ENCODE peak calls at places on chromosomes 3 and 15, in six cellular contexts. One of them, this sample, is unnamed.

GRCh38 chr15:67076147-67076843 is 10.9 kb downstream of the SMAD3 start:
- DNase-seq in trophoblast cell: no peak
- DNase-seq in IMR-90: peak; percentile 93
- DNase-seq in mesenchymal stem cell: peak; percentile 90
- DNase-seq in neuronal stem cell: no peak
- DNase-seq in H1: no peak
- DNase-seq in this sample: no peak

GRCh38 chr15:33242165-33242564 is 47.7 kb upstream of the FMN1 start:
- DNase-seq in H1: no peak
- DNase-seq in trophoblast cell: peak; percentile 97
- DNase-seq in IMR-90: peak; percentile 27
- DNase-seq in mesenchymal stem cell: peak; percentile 80
- DNase-seq in neuronal stem cell: no peak
- DNase-seq in this sample: peak; percentile 42

GRCh38 chr15:40693904-40694705 is 869 bp upstream of the RAD51 start:
- DNase-seq in trophoblast cell: no peak
- DNase-seq in H1: no peak
- DNase-seq in neuronal stem cell: no peak
- DNase-seq in mesenchymal stem cell: no peak
- DNase-seq in IMR-90: no peak
- DNase-seq in this sample: no peak

GRCh38 chr3:5754602-5755001 is 567.1 kb downstream of the EDEM1 start:
- DNase-seq in trophoblast cell: no peak
- DNase-seq in neuronal stem cell: no peak
- DNase-seq in IMR-90: no peak
- DNase-seq in mesenchymal stem cell: no peak
- DNase-seq in H1: no peak
- DNase-seq in this sample: no peak

GRCh38 chr3:13502791-13503060 is 22.6 kb downstream of the HDAC11 start:
- DNase-seq in H1: no peak
- DNase-seq in mesenchymal stem cell: no peak
- DNase-seq in IMR-90: no peak
- DNase-seq in neuronal stem cell: no peak
- DNase-seq in trophoblast cell: no peak
- DNase-seq in this sample: no peak

GRCh38 chr3:104987859-104988258 is 378.9 kb upstream of the ALCAM start:
- DNase-seq in neuronal stem cell: no peak
- DNase-seq in mesenchymal stem cell: no peak
- DNase-seq in IMR-90: no peak
- DNase-seq in H1: no peak
- DNase-seq in trophoblast cell: no peak
- DNase-seq in this sample: no peak

GRCh38 chr3:12149029-12149428 is 9.7 kb downstream of the TIMP4 start:
- DNase-seq in IMR-90: no peak
- DNase-seq in neuronal stem cell: no peak
- DNase-seq in trophoblast cell: no peak
- DNase-seq in mesenchymal stem cell: no peak
- DNase-seq in H1: no peak
- DNase-seq in this sample: no peak

GRCh38 chr15:66658855-66659254 is 43.2 kb upstream of the SMAD6 start:
- DNase-seq in IMR-90: no peak
- DNase-seq in neuronal stem cell: no peak
- DNase-seq in mesenchymal stem cell: no peak
- DNase-seq in H1: no peak
- DNase-seq in trophoblast cell: no peak
- DNase-seq in this sample: no peak

GRCh38 chr15:59278120-59278519 is 71.5 kb downstream of the LDHAL6B start:
- DNase-seq in neuronal stem cell: no peak
- DNase-seq in IMR-90: no peak
- DNase-seq in H1: no peak
- DNase-seq in mesenchymal stem cell: no peak
- DNase-seq in trophoblast cell: no peak
- DNase-seq in this sample: no peak

GRCh38 chr3:188348445-188349244 is 194.7 kb downstream of the LPP start:
- DNase-seq in trophoblast cell: peak; percentile 80
- DNase-seq in H1: no peak
- DNase-seq in IMR-90: peak; percentile 85
- DNase-seq in mesenchymal stem cell: peak; percentile 86
- DNase-seq in neuronal stem cell: no peak
- DNase-seq in this sample: no peak

GRCh38 chr3:108552267-108553159 is 36.7 kb downstream of the CIP2A start:
- DNase-seq in trophoblast cell: peak; percentile 86
- DNase-seq in H1: no peak
- DNase-seq in mesenchymal stem cell: peak; percentile 66
- DNase-seq in neuronal stem cell: peak; percentile 31
- DNase-seq in IMR-90: peak; percentile 56
- DNase-seq in this sample: no peak

GRCh38 chr15:25176616-25176923 is 221.8 kb downstream of the SNRPN start:
- DNase-seq in trophoblast cell: no peak
- DNase-seq in H1: no peak
- DNase-seq in IMR-90: no peak
- DNase-seq in mesenchymal stem cell: no peak
- DNase-seq in neuronal stem cell: no peak
- DNase-seq in this sample: peak; percentile 9

GRCh38 chr3:160098261-160098908 is 109.8 kb downstream of the IL12A start:
- DNase-seq in neuronal stem cell: no peak
- DNase-seq in mesenchymal stem cell: no peak
- DNase-seq in trophoblast cell: no peak
- DNase-seq in H1: no peak
- DNase-seq in IMR-90: no peak
- DNase-seq in this sample: no peak

GRCh38 chr3:186640473-186640818 is 247 bp downstream of the FETUB start:
- DNase-seq in IMR-90: no peak
- DNase-seq in mesenchymal stem cell: no peak
- DNase-seq in H1: no peak
- DNase-seq in neuronal stem cell: no peak
- DNase-seq in trophoblast cell: peak; percentile 95
- DNase-seq in this sample: peak; percentile 62

GRCh38 chr3:21942328-21942727 is 191.3 kb upstream of the ZNF385D start:
- DNase-seq in mesenchymal stem cell: peak; percentile 38
- DNase-seq in neuronal stem cell: no peak
- DNase-seq in trophoblast cell: peak; percentile 5
- DNase-seq in H1: no peak
- DNase-seq in IMR-90: peak; percentile 87
- DNase-seq in this sample: no peak

GRCh38 chr3:64440498-64440897 is 215.2 kb upstream of the PRICKLE2 start:
- DNase-seq in neuronal stem cell: no peak
- DNase-seq in IMR-90: peak; percentile 91
- DNase-seq in H1: no peak
- DNase-seq in mesenchymal stem cell: peak; percentile 82
- DNase-seq in trophoblast cell: peak; percentile 29
- DNase-seq in this sample: no peak

GRCh38 chr3:147656023-147656422 is 246.9 kb downstream of the ZIC1 start:
- DNase-seq in mesenchymal stem cell: no peak
- DNase-seq in IMR-90: no peak
- DNase-seq in neuronal stem cell: no peak
- DNase-seq in trophoblast cell: no peak
- DNase-seq in H1: no peak
- DNase-seq in this sample: no peak

GRCh38 chr3:54047568-54047967 is 74.8 kb upstream of the CACNA2D3 start:
- DNase-seq in trophoblast cell: no peak
- DNase-seq in neuronal stem cell: no peak
- DNase-seq in IMR-90: no peak
- DNase-seq in mesenchymal stem cell: no peak
- DNase-seq in H1: no peak
- DNase-seq in this sample: no peak

GRCh38 chr3:194952882-194953281 is 267.2 kb downstream of the FAM43A start:
- DNase-seq in IMR-90: no peak
- DNase-seq in H1: no peak
- DNase-seq in neuronal stem cell: no peak
- DNase-seq in trophoblast cell: no peak
- DNase-seq in mesenchymal stem cell: no peak
- DNase-seq in this sample: no peak

GRCh38 chr15:95175914-95176658 is 944.7 kb downstream of the MCTP2 start:
- DNase-seq in neuronal stem cell: no peak
- DNase-seq in IMR-90: peak; percentile 70
- DNase-seq in mesenchymal stem cell: peak; percentile 28
- DNase-seq in trophoblast cell: peak; percentile 81
- DNase-seq in H1: no peak
- DNase-seq in this sample: no peak

GRCh38 chr15:40190591-40190990 is 29.7 kb downstream of the BUB1B start:
- DNase-seq in trophoblast cell: peak; percentile 1
- DNase-seq in mesenchymal stem cell: peak; percentile 70
- DNase-seq in IMR-90: peak; percentile 83
- DNase-seq in neuronal stem cell: no peak
- DNase-seq in H1: no peak
- DNase-seq in this sample: no peak

GRCh38 chr3:73499787-73500186 is 125.0 kb downstream of the PDZRN3 start:
- DNase-seq in H1: no peak
- DNase-seq in IMR-90: no peak
- DNase-seq in mesenchymal stem cell: no peak
- DNase-seq in trophoblast cell: no peak
- DNase-seq in neuronal stem cell: no peak
- DNase-seq in this sample: no peak

GRCh38 chr15:35746121-35746520 is 200.2 kb upstream of the DPH6 start:
- DNase-seq in trophoblast cell: peak; percentile 6
- DNase-seq in IMR-90: peak; percentile 77
- DNase-seq in neuronal stem cell: no peak
- DNase-seq in mesenchymal stem cell: no peak
- DNase-seq in H1: no peak
- DNase-seq in this sample: no peak

GRCh38 chr3:25784971-25785370 is 1.7 kb upstream of the NGLY1 start:
- DNase-seq in H1: no peak
- DNase-seq in IMR-90: no peak
- DNase-seq in mesenchymal stem cell: no peak
- DNase-seq in neuronal stem cell: no peak
- DNase-seq in trophoblast cell: no peak
- DNase-seq in this sample: no peak

GRCh38 chr3:195001261-195001660 is 269.7 kb downstream of the XXYLT1 start:
- DNase-seq in H1: no peak
- DNase-seq in mesenchymal stem cell: no peak
- DNase-seq in trophoblast cell: no peak
- DNase-seq in IMR-90: no peak
- DNase-seq in neuronal stem cell: no peak
- DNase-seq in this sample: no peak

GRCh38 chr3:8239095-8239494 is 262.5 kb upstream of the LMCD1 start:
- DNase-seq in H1: no peak
- DNase-seq in mesenchymal stem cell: no peak
- DNase-seq in IMR-90: no peak
- DNase-seq in neuronal stem cell: no peak
- DNase-seq in trophoblast cell: no peak
- DNase-seq in this sample: no peak

GRCh38 chr3:5126586-5126985 is 4.5 kb downstream of the ARL8B start:
- DNase-seq in neuronal stem cell: no peak
- DNase-seq in IMR-90: peak; percentile 12
- DNase-seq in H1: no peak
- DNase-seq in mesenchymal stem cell: peak; percentile 80
- DNase-seq in trophoblast cell: peak; percentile 63
- DNase-seq in this sample: no peak

GRCh38 chr15:97171556-97171955 is 788.9 kb upstream of the ARRDC4 start:
- DNase-seq in IMR-90: no peak
- DNase-seq in mesenchymal stem cell: no peak
- DNase-seq in H1: no peak
- DNase-seq in neuronal stem cell: no peak
- DNase-seq in trophoblast cell: no peak
- DNase-seq in this sample: no peak

GRCh38 chr15:97174886-97175540 is 785.5 kb upstream of the ARRDC4 start:
- DNase-seq in neuronal stem cell: no peak
- DNase-seq in H1: no peak
- DNase-seq in mesenchymal stem cell: peak; percentile 71
- DNase-seq in trophoblast cell: no peak
- DNase-seq in IMR-90: no peak
- DNase-seq in this sample: no peak

GRCh38 chr15:97177135-97177704 is 783.3 kb upstream of the ARRDC4 start:
- DNase-seq in IMR-90: no peak
- DNase-seq in mesenchymal stem cell: peak; percentile 32
- DNase-seq in H1: peak; percentile 53
- DNase-seq in trophoblast cell: no peak
- DNase-seq in neuronal stem cell: no peak
- DNase-seq in this sample: peak; percentile 57
- H3K4me2 ChIP-seq in IMR-90: no peak overlapping the region
- H3K4me2 ChIP-seq in mesenchymal stem cell: no peak overlapping the region
- H3K4me2 ChIP-seq in H1: peak overlapping the region; percentile 53
- H3K4me2 ChIP-seq in trophoblast cell: peak overlapping the region; percentile 33
- H3K4me2 ChIP-seq in neuronal stem cell: no peak overlapping the region
- H3K4me2 ChIP-seq in this sample: no peak overlapping the region

DNA sequence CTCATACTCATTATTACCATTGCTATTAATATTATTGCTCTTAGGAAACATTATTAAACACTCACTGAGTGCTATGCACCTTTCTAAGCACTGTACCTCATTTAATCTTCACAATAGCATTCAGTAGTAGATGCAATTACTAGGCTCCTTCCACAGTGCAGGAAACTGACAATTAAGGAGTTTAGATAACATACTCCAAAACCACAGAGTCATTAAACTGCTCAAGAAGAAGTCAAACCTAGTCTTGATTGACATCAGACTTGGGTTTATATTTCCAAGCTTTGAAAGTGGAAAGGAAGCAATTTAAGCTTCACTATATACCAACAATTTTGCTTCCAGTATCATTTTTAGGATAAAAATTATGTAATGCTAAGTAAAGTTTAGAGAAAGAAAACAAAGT is 490.1 kb upstream of the ARRDC4 start:
- DNase-seq in neuronal stem cell: no peak
- DNase-seq in trophoblast cell: no peak
- DNase-seq in IMR-90: no peak
- DNase-seq in H1: no peak
- DNase-seq in mesenchymal stem cell: no peak
- DNase-seq in this sample: no peak
- H3K9me3 ChIP-seq in neuronal stem cell: no peaks in the 10 kb centered on the region
- H3K9me3 ChIP-seq in trophoblast cell: no peaks in the 10 kb centered on the region
- H3K9me3 ChIP-seq in IMR-90: no peaks in the 10 kb centered on the region
- H3K9me3 ChIP-seq in H1: no peaks in the 10 kb centered on the region
- H3K9me3 ChIP-seq in mesenchymal stem cell: peaks cover 34% of the 10 kb centered on the region
- H3K9me3 ChIP-seq in this sample: no peaks in the 10 kb centered on the region

GRCh38 chr3:162224736-162225135 is 728.1 kb downstream of the OTOL1 start:
- DNase-seq in H1: no peak
- DNase-seq in trophoblast cell: no peak
- DNase-seq in neuronal stem cell: no peak
- DNase-seq in IMR-90: peak; percentile 22
- DNase-seq in mesenchymal stem cell: peak; percentile 4
- DNase-seq in this sample: no peak
- H4K8ac ChIP-seq in H1: no peak overlapping the region
- H4K8ac ChIP-seq in trophoblast cell: no peak overlapping the region
- H4K8ac ChIP-seq in neuronal stem cell: no peak overlapping the region
- H4K8ac ChIP-seq in IMR-90: no peak overlapping the region
- H4K8ac ChIP-seq in mesenchymal stem cell: no peak overlapping the region
- H4K8ac ChIP-seq in this sample: no peak overlapping the region

DNA sequence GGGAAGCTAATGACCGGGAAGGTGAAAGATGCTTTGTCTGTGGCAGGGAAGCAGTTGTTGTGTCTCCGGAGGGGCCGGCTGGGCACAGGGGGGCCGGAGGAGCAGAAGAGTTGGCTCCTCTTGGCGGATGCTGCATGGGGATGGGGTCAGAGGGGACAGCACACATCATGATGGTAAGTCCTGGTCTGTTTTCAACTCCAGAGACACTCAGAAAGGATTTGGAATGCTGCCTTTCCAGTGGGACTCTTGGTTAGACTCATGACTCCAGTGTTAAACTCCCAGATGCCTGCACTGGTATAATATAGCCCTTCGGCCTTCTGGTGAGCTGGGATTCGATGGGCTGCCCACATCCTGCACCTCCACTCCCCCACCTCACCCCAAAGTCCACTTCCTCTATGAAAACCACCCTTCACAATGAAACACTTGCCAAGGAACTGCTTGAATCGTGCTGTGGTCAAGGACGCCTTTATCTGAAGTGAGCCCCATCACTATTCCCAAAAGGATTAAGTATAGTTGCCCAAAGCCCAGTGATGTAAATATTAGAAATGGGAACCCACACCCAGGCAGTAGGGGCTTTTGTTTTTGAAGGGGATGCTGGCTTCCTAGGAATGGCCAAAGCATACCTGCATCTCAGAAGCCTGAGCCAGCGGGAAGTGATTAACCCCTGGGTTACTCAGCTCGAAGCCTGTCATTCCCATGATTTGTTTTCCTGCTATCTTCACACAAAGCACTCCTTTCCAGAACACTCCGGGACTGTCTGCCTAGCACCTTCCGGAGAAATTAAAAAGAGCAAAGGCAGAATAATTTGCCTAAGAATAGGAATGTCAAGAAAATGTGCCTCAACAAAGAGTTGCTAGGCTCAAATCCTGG is 33.8 kb downstream of the TPM1 start:
- DNase-seq in neuronal stem cell: no peak
- DNase-seq in trophoblast cell: peak; percentile 77
- DNase-seq in IMR-90: no peak
- DNase-seq in H1: no peak
- DNase-seq in mesenchymal stem cell: no peak
- DNase-seq in this sample: peak; percentile 78
- H3K4me2 ChIP-seq in neuronal stem cell: no peak overlapping the region
- H3K4me2 ChIP-seq in trophoblast cell: peak overlapping the region; percentile 32
- H3K4me2 ChIP-seq in IMR-90: no peak overlapping the region
- H3K4me2 ChIP-seq in H1: peak overlapping the region; percentile 61
- H3K4me2 ChIP-seq in mesenchymal stem cell: no peak overlapping the region
- H3K4me2 ChIP-seq in this sample: peak overlapping the region; percentile 3